ENCODE peak calls at places on chromosomes 12 and 14, in nine cellular contexts. A is heart left ventricle; H is aorta; K is tibial artery; M is right cardiac atrium; B is IMR-90; C is CD4-positive, alpha-beta T cell; J is fibroblast of lung; Q is ovary. R is an unnamed sample.

GRCh38 chr12:29546000-29546399 is 48.5 kb upstream of the OVCH1 start:
- DNase-seq in K (no peak), A (no peak), Q (no peak), B (peak), C (no peak), M (no peak), H (no peak), J (no peak), R (no peak)

GRCh38 chr12:31015215-31015614 is 58.4 kb upstream of the DDX11 start:
- DNase-seq in A (no peak), K (no peak), H (no peak), C (no peak), J (no peak), M (no peak), Q (no peak), B (no peak), R (no peak)

GRCh38 chr12:56165369-56165768 is 7.2 kb downstream of the MYL6 start:
- DNase-seq in J (no peak), K (no peak), M (no peak), H (no peak), C (no peak), B (no peak), Q (no peak), A (no peak), R (peak)

GRCh38 chr12:64666054-64666914 is 56.0 kb downstream of the RASSF3 start:
- DNase-seq in C (no peak), H (no peak), K (no peak), M (no peak), J (peak), A (no peak), Q (no peak), B (peak), R (no peak)

GRCh38 chr14:20327005-20327869 is 5.8 kb downstream of the CCNB1IP1 start:
- DNase-seq in A (no peak), H (no peak), J (peak), Q (no peak), M (no peak), K (no peak), B (peak), C (peak), R (peak)

GRCh38 chr14:89165189-89165809 is 251.7 kb downstream of the FOXN3 start:
- DNase-seq in C (no peak), B (no peak), H (no peak), Q (no peak), K (no peak), A (no peak), J (no peak), M (peak), R (peak)

GRCh38 chr14:71141701-71142374 is 234.6 kb downstream of the PCNX1 start:
- DNase-seq in J (peak), K (no peak), A (no peak), M (no peak), Q (no peak), B (peak), C (no peak), H (no peak), R (peak)

GRCh38 chr14:63045234-63045611 is at the start of gene KCNH5:
- DNase-seq in H (peak), J (peak), K (no peak), C (no peak), B (peak), M (peak), A (peak), Q (no peak), R (peak)

GRCh38 chr12:28830491-28830890 is 318.6 kb upstream of the FAR2 start:
- DNase-seq in C (no peak), A (no peak), Q (no peak), J (no peak), B (no peak), H (no peak), K (no peak), M (no peak), R (no peak)

GRCh38 chr14:64734990-64735389 is 30.8 kb downstream of the PLEKHG3 start:
- DNase-seq in C (no peak), B (no peak), J (no peak), M (no peak), Q (no peak), H (peak), A (peak), K (no peak), R (no peak)

GRCh38 chr14:32940066-32940651 is 1.5 kb downstream of the NPAS3 start:
- DNase-seq in H (no peak), A (no peak), Q (no peak), K (no peak), J (peak), B (no peak), M (no peak), C (no peak), R (peak)

GRCh38 chr12:57214398-57214781 is 2.2 kb upstream of the NXPH4 start:
- DNase-seq in H (peak), M (peak), J (peak), A (no peak), Q (peak), K (peak), B (peak), C (peak), R (peak)

GRCh38 chr14:54387328-54387727 is 9.5 kb upstream of the CDKN3 start:
- DNase-seq in M (no peak), Q (no peak), H (no peak), B (no peak), J (no peak), A (no peak), C (no peak), K (no peak), R (no peak)

GRCh38 chr12:3944620-3945019 is 71.4 kb upstream of the PARP11 start:
- DNase-seq in J (no peak), K (no peak), A (no peak), C (no peak), Q (no peak), B (no peak), H (no peak), M (no peak), R (no peak)

GRCh38 chr14:103169954-103170353 is 46.7 kb downstream of the TNFAIP2 start:
- DNase-seq in J (no peak), Q (no peak), C (no peak), B (no peak), A (no peak), M (no peak), K (no peak), H (no peak), R (no peak)

GRCh38 chr12:30807695-30808034 is 52.9 kb upstream of the CAPRIN2 start:
- DNase-seq in M (no peak), K (no peak), J (no peak), H (no peak), B (no peak), C (no peak), A (no peak), Q (no peak), R (no peak)

GRCh38 chr14:60265163-60265562 is 16.1 kb downstream of the PPM1A start:
- DNase-seq in J (no peak), C (no peak), H (no peak), K (no peak), B (no peak), A (no peak), Q (no peak), M (no peak), R (no peak)

GRCh38 chr14:91405241-91405721 is 12.3 kb downstream of the CCDC88C start:
- DNase-seq in B (no peak), J (no peak), M (no peak), C (peak), K (no peak), Q (no peak), A (no peak), H (no peak), R (no peak)

GRCh38 chr12:22275847-22276246 is 58.7 kb downstream of the ST8SIA1 start:
- DNase-seq in K (peak), M (peak), J (peak), H (peak), Q (peak), B (peak), C (no peak), A (peak), R (peak)

GRCh38 chr12:6960291-6961277 is 9.4 kb downstream of the PTPN6 start:
- DNase-seq in H (no peak), B (peak), M (no peak), J (peak), Q (peak), C (no peak), K (no peak), A (no peak), R (peak)

GRCh38 chr14:90970167-90970600 is 90.3 kb downstream of the RPS6KA5 start:
- DNase-seq in M (no peak), H (no peak), K (no peak), A (no peak), B (peak), J (peak), C (no peak), Q (no peak), R (no peak)

GRCh38 chr14:71498151-71498734 is 434.0 kb upstream of the RGS6 start:
- DNase-seq in M (no peak), C (no peak), A (no peak), Q (no peak), K (no peak), B (peak), J (peak), H (no peak), R (peak)

GRCh38 chr14:95248422-95248821 is 71.3 kb downstream of the CLMN start:
- DNase-seq in J (peak), B (no peak), C (no peak), Q (no peak), K (no peak), H (no peak), A (no peak), M (no peak), R (no peak)

GRCh38 chr12:30753233-30753632 is 1.5 kb downstream of the CAPRIN2 start:
- DNase-seq in J (peak), M (no peak), C (no peak), K (no peak), B (peak), A (no peak), Q (no peak), H (no peak), R (peak)

GRCh38 chr14:59331217-59331616 is 134.0 kb downstream of the GPR135 start:
- DNase-seq in Q (no peak), M (no peak), B (no peak), H (no peak), C (no peak), A (no peak), J (no peak), K (no peak), R (no peak)

GRCh38 chr14:105281354-105282097 is 19.3 kb downstream of the BRF1 start:
- DNase-seq in A (no peak), B (peak), M (no peak), H (no peak), K (no peak), C (no peak), J (peak), Q (no peak), R (peak)

GRCh38 chr14:97266653-97267052 is 469.5 kb downstream of the VRK1 start:
- DNase-seq in K (no peak), A (no peak), J (peak), M (no peak), C (no peak), B (no peak), Q (no peak), H (no peak), R (peak)

GRCh38 chr12:34405286-34406227 is 383.3 kb downstream of the ALG10 start:
- DNase-seq in J (no peak), B (no peak), M (peak), A (peak), Q (peak), K (peak), H (peak), C (no peak), R (no peak)

GRCh38 chr14:20606190-20606901 is 15.2 kb upstream of the RNASE12 start:
- DNase-seq in Q (no peak), K (no peak), H (no peak), M (peak), A (peak), J (no peak), C (no peak), B (peak), R (peak)

GRCh38 chr12:126926023-126926600 is 1340.9 kb upstream of the TMEM132C start:
- DNase-seq in K (no peak), M (no peak), H (no peak), J (no peak), A (no peak), B (no peak), Q (no peak), C (no peak), R (peak)

GRCh38 chr14:104676694-104677505 is 12.5 kb upstream of the INF2 start:
- DNase-seq in M (peak), Q (no peak), C (no peak), K (no peak), A (peak), J (no peak), H (peak), B (no peak), R (no peak)

GRCh38 chr12:77928078-77928477 is 97.4 kb downstream of the NAV3 start:
- DNase-seq in A (no peak), Q (no peak), K (no peak), C (no peak), M (no peak), H (no peak), B (no peak), J (no peak), R (no peak)

GRCh38 chr12:77924703-77925102 is 94.0 kb downstream of the NAV3 start:
- DNase-seq in H (no peak), K (no peak), B (peak), J (peak), M (no peak), C (no peak), Q (no peak), A (no peak), R (peak)

GRCh38 chr12:77923882-77924281 is 93.2 kb downstream of the NAV3 start:
- DNase-seq in M (no peak), A (no peak), K (no peak), J (peak), H (no peak), Q (no peak), C (no peak), B (no peak), R (peak)

DNA sequence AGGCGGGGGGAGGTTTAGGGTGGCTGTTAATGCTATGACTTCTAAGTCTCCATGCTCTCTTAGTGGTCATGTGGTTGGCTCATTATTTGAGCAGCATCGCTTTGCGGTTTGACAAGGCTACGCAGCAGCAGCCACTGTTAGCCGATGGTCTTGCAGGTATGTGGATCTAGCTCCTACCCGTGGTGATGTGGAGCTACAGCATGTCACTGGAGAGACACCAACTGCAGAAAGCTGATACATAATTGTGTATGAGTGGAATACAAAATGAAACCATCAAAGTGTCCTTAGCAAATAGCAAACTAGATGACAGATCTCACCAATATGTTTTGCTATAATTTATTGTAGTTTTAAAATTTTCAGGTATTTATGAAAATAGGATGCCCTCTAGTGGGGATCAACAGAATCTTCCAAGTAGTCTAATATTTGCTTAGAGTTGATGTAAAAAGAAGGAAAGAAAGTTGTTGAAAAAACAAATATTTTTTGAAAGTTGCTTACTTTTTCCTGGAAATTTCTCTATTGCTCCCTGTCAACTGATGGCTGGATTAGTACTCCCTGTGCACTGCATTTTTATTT is 94.9 kb downstream of the NAV3 start:
- DNase-seq in C (no peak), K (peak), A (peak), H (peak), M (peak), J (peak), B (peak), Q (peak), R (peak)
- H3K27ac ChIP-seq in C (no peak), K (no peak), A (no peak), H (no peak), M (no peak), J (no peak), B (no peak), Q (no peak), R (peak)

DNA sequence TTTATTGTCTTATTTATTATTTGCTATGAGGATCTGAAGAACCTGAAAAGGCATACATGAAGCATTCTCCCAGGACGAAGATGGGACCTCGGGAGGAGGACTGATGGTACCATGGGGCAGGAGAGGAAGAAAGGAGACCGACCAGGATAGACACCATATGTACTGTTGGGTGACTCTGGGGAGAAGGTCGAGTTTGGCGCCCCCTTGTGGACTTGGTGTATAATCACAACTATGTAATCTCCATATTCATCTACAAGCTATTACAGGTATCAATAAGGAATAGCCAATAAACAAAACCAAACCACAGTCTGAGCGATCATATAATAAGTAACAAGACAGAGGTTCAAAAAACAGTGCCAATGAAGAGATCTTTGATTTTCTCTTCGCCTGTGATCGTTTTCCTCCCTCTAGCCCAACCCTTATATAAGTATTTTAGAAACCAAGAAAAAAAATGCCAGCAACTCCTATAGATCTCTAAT is 139.1 kb downstream of the SPTSSA start:
- DNase-seq in K (peak), H (peak), Q (peak), C (peak), A (peak), J (peak), B (peak), M (peak), R (peak)
- H3K27ac ChIP-seq in K (no peak), H (no peak), Q (no peak), C (no peak), A (no peak), J (no peak), B (no peak), M (no peak), R (no peak)

GRCh38 chr14:68249534-68250517 is 430.2 kb downstream of the RAD51B start:
- DNase-seq in H (no peak), J (peak), Q (no peak), A (no peak), K (no peak), M (no peak), C (no peak), B (peak), R (peak)
- H3K27ac ChIP-seq in H (peak), J (peak), Q (peak), A (no peak), K (peak), M (peak), C (no peak), B (no peak), R (peak)

GRCh38 chr12:2417761-2418160 is 365.0 kb downstream of the CACNA1C start:
- DNase-seq in B (no peak), M (no peak), C (no peak), K (no peak), A (peak), Q (no peak), J (no peak), H (no peak), R (no peak)
- H3K27ac ChIP-seq in B (no peak), M (no peak), C (no peak), K (no peak), A (no peak), Q (no peak), J (no peak), H (no peak), R (no peak)

R was measured in GM23248.